ENCODE peak calls at places on chromosome 22, in seven cellular contexts. R is K562, V is tibial artery, D is endothelial cell of umbilical vein, J is heart right ventricle, L is mesendoderm, S is fibroblast of lung. N is an unnamed sample.
A peak's percentile ranks its signal among the peaks of the same experiment; 100 is the strongest.

GRCh38 chr22:41415554-41415953 is 31.0 kb downstream of the TOB2 start:
- DNase-seq in L (no peak), R (no peak), S (no peak), D (no peak), V (no peak), J (no peak), N (no peak)

GRCh38 chr22:17370036-17370765 is 941 bp downstream of the CECR2 start:
- DNase-seq in R (no peak), S (peak; percentile 11), L (no peak), J (peak; percentile 47), D (no peak), V (no peak), N (peak; percentile 21)

GRCh38 chr22:49873228-49873940 is 19.7 kb downstream of the ZBED4 start:
- DNase-seq in J (no peak), L (no peak), D (no peak), V (no peak), S (no peak), R (no peak), N (no peak)

GRCh38 chr22:48827904-48828555 is 999.6 kb downstream of the BRD1 start:
- DNase-seq in R (no peak), J (no peak), S (no peak), D (no peak), V (peak; percentile 55), L (no peak), N (no peak)

GRCh38 chr22:43007519-43008102 is 7.3 kb downstream of the PACSIN2 start:
- DNase-seq in D (no peak), J (no peak), R (peak; percentile 88), L (no peak), V (no peak), S (no peak), N (peak; percentile 71)

GRCh38 chr22:28316014-28316413 is 363.6 kb downstream of the TTC28 start:
- DNase-seq in D (peak; percentile 57), V (no peak), R (peak; percentile 29), J (no peak), S (no peak), L (no peak), N (no peak)

GRCh38 chr22:39920134-39920743 is 19.4 kb downstream of the GRAP2 start:
- DNase-seq in J (no peak), D (no peak), L (no peak), V (no peak), S (no peak), R (peak; percentile 65), N (no peak)

GRCh38 chr22:50202130-50202671 is 1.4 kb downstream of the SELENOO start:
- DNase-seq in R (no peak), J (no peak), D (no peak), S (no peak), L (no peak), V (no peak), N (no peak)

GRCh38 chr22:35150163-35151107 is 84.5 kb downstream of the ISX start:
- DNase-seq in R (peak; percentile 41), J (peak; percentile 58), L (peak; percentile 74), S (peak; percentile 40), D (peak; percentile 40), V (no peak), N (peak; percentile 82)

GRCh38 chr22:17733484-17733883 is 40.8 kb downstream of the BID start:
- DNase-seq in L (no peak), R (no peak), J (no peak), V (no peak), D (peak; percentile 34), S (no peak), N (no peak)

GRCh38 chr22:21102659-21103267 is 57.0 kb downstream of the LRRC74B start:
- DNase-seq in V (peak; percentile 74), R (peak; percentile 98), S (peak; percentile 54), L (peak; percentile 97), D (peak; percentile 63), J (peak; percentile 72), N (peak; percentile 87)

GRCh38 chr22:48475661-48476345 is 1351.9 kb downstream of the BRD1 start:
- DNase-seq in V (no peak), D (no peak), L (no peak), R (no peak), S (no peak), J (no peak), N (no peak)

GRCh38 chr22:35921777-35922176 is 106.8 kb downstream of the RBFOX2 start:
- DNase-seq in D (peak; percentile 90), L (peak; percentile 92), V (peak; percentile 85), R (peak; percentile 39), J (no peak), S (peak; percentile 93), N (peak; percentile 77)

GRCh38 chr22:36010090-36010489 is 18.5 kb downstream of the RBFOX2 start:
- DNase-seq in L (peak; percentile 94), D (no peak), V (no peak), J (no peak), R (peak; percentile 16), S (no peak), N (peak; percentile 77)

GRCh38 chr22:42691440-42691839 is 29.2 kb downstream of the A4GALT start:
- DNase-seq in L (no peak), D (no peak), S (no peak), J (no peak), V (peak; percentile 64), R (no peak), N (no peak)

GRCh38 chr22:29503811-29504372 is 23.9 kb downstream of the NEFH start:
- DNase-seq in R (peak; percentile 71), V (no peak), S (peak; percentile 79), D (no peak), L (no peak), J (no peak), N (peak; percentile 59)

GRCh38 chr22:39960791-39961746 is 872 bp downstream of the TMA7B start:
- DNase-seq in S (peak; percentile 92), V (no peak), J (no peak), R (peak; percentile 79), D (no peak), L (no peak), N (no peak)

GRCh38 chr22:28345304-28345703 is 334.3 kb downstream of the TTC28 start:
- DNase-seq in J (no peak), D (no peak), V (no peak), L (peak; percentile 42), S (peak; percentile 28), R (no peak), N (no peak)

GRCh38 chr22:41030891-41031290 is 61.5 kb upstream of the EP300 start:
- DNase-seq in R (no peak), J (no peak), S (peak; percentile 55), D (no peak), L (no peak), V (no peak), N (no peak)

GRCh38 chr22:40056163-40056958 is 61.6 kb downstream of the FAM83F start:
- DNase-seq in R (no peak), J (no peak), D (no peak), L (no peak), S (no peak), V (no peak), N (no peak)

GRCh38 chr22:40147388-40148176 is 30.1 kb upstream of the TNRC6B start:
- DNase-seq in D (no peak), L (peak; percentile 59), V (no peak), S (no peak), J (no peak), R (no peak), N (no peak)

GRCh38 chr22:33620085-33620484 is 300.2 kb downstream of the LARGE1 start:
- DNase-seq in L (no peak), V (no peak), D (no peak), R (no peak), S (no peak), J (no peak), N (no peak)

GRCh38 chr22:50475652-50476002 is 792 bp upstream of the SBF1 start:
- DNase-seq in D (no peak), L (no peak), J (no peak), R (no peak), V (no peak), S (no peak), N (no peak)

GRCh38 chr22:20243545-20244249 is 24.4 kb downstream of the RTN4R start:
- DNase-seq in J (peak; percentile 71), L (peak; percentile 94), V (no peak), S (peak; percentile 67), R (peak; percentile 82), D (peak; percentile 59), N (peak; percentile 69)

GRCh38 chr22:17570851-17571631 is 7.7 kb downstream of the SLC25A18 start:
- DNase-seq in J (peak; percentile 87), S (peak; percentile 97), R (no peak), L (peak; percentile 40), D (no peak), V (peak; percentile 90), N (no peak)

GRCh38 chr22:22820626-22821025 is 67.0 kb upstream of the IGLL5 start:
- DNase-seq in R (no peak), J (no peak), V (no peak), D (no peak), L (no peak), S (no peak), N (no peak)
- H3K4me1 ChIP-seq in R (no peaks in the 10 kb centered on the region), J (peaks cover 26% of the 10 kb centered on the region), V (no peaks in the 10 kb centered on the region), D (no peaks in the 10 kb centered on the region), L (no peaks in the 10 kb centered on the region), S (no peaks in the 10 kb centered on the region), N (no peaks in the 10 kb centered on the region)

GRCh38 chr22:30823015-30823370 is 128.3 kb downstream of the OSBP2 start:
- DNase-seq in L (peak; percentile 38), R (peak; percentile 48), S (no peak), D (no peak), V (peak; percentile 23), J (no peak), N (no peak)
- H3K4me3 ChIP-seq in L (no peak overlapping the region), R (no peak overlapping the region), S (no peak overlapping the region), D (no peak overlapping the region), V (no peak overlapping the region), J (peak overlapping the region; percentile 57), N (no peak overlapping the region)

GRCh38 chr22:46040471-46041465 is 63.8 kb upstream of the WNT7B start:
- DNase-seq in V (peak; percentile 63), J (no peak), L (no peak), R (no peak), D (no peak), S (no peak), N (no peak)

GRCh38 chr22:46038516-46039430 is 61.8 kb upstream of the WNT7B start:
- DNase-seq in D (no peak), V (peak; percentile 62), J (no peak), R (no peak), L (no peak), S (no peak), N (peak; percentile 60)

GRCh38 chr22:46041642-46042041 is 64.7 kb upstream of the WNT7B start:
- DNase-seq in J (no peak), D (no peak), S (no peak), L (no peak), V (peak; percentile 60), R (no peak), N (no peak)

GRCh38 chr22:46038174-46038487 is 61.2 kb upstream of the WNT7B start:
- DNase-seq in L (no peak), V (no peak), D (no peak), S (no peak), J (no peak), R (no peak), N (no peak)

GRCh38 chr22:46039531-46039930 is 62.6 kb upstream of the WNT7B start:
- DNase-seq in R (no peak), L (no peak), D (no peak), V (no peak), S (no peak), J (no peak), N (no peak)
- H3K4me1 ChIP-seq in R (peaks cover 29% of the 10 kb centered on the region), L (peaks cover 3% of the 10 kb centered on the region), D (peaks cover 32% of the 10 kb centered on the region), V (peaks cover 48% of the 10 kb centered on the region), S (peaks cover 20% of the 10 kb centered on the region), J (peaks cover 55% of the 10 kb centered on the region), N (peaks cover 44% of the 10 kb centered on the region)

DNA sequence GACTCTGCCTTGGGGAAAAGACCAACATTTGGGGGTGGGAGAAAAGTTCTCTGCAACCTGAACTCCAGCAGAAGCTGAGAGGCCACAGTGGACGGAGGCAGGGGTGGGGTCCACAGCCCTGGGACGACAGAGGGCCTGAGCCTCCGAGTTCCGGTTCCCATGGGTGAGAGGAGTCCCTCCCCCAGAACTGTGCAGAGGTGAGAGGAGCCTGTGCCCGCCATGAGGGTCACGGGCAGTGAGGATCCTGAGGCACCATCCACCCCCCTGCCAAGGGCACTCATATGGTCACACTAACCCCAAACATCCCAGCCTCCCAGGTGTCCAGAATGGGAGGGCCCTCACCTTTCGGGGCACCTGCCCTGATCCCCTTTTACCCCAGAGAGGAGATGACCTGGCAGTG is 30.5 kb downstream of the KIAA0930 start:
- DNase-seq in R (no peak), L (no peak), J (peak; percentile 8), S (no peak), D (no peak), V (no peak), N (no peak)
- H3K4me3 ChIP-seq in R (no peak overlapping the region), L (no peak overlapping the region), J (no peak overlapping the region), S (no peak overlapping the region), D (no peak overlapping the region), V (no peak overlapping the region), N (no peak overlapping the region)